ENCODE peak calls at places on chromosomes 4 and X, in six cellular contexts. R, E, N, A, T and H are unnamed samples.

GRCh38 chr4:58587856-58588255 is 1477.7 kb upstream of the IGFBP7 start:
- DNase-seq in A (no peak), E (no peak), R (no peak), N (no peak), T (no peak), H (no peak)

GRCh38 chrX:24133280-24133679 is 16.2 kb upstream of the ZFX start:
- DNase-seq in A (no peak), T (no peak), E (no peak), N (no peak), R (no peak), H (no peak)

GRCh38 chr4:127182687-127183086 is 450.1 kb upstream of the INTU start:
- DNase-seq in R (peak; percentile 26), E (no peak), A (peak; percentile 44), N (peak; percentile 52), T (no peak), H (no peak)

GRCh38 chrX:42797646-42798045 is 19.7 kb upstream of the PPP1R2C start:
- DNase-seq in E (no peak), A (peak; percentile 65), R (no peak), T (no peak), N (no peak), H (no peak)

GRCh38 chr4:40608628-40609027 is 21.0 kb downstream of the RBM47 start:
- DNase-seq in E (no peak), T (no peak), N (peak; percentile 44), R (no peak), A (peak; percentile 96), H (no peak)

GRCh38 chr4:53595204-53595603 is 3.9 kb upstream of the LNX1 start:
- DNase-seq in A (no peak), N (no peak), R (no peak), T (no peak), E (no peak), H (no peak)

GRCh38 chrX:98380106-98380505 is 1496.4 kb downstream of the RPA4 start:
- DNase-seq in E (no peak), T (no peak), R (no peak), N (no peak), A (no peak), H (no peak)

GRCh38 chr4:6907658-6908191 is 1.9 kb upstream of the TBC1D14 start:
- DNase-seq in A (no peak), N (no peak), R (peak; percentile 43), E (no peak), T (no peak), H (no peak)

GRCh38 chrX:75365243-75365975 is 91.5 kb downstream of the UPRT start:
- DNase-seq in E (no peak), R (no peak), A (no peak), N (no peak), T (no peak), H (no peak)

GRCh38 chr4:3709061-3709845 is 56.9 kb upstream of the ADRA2C start:
- DNase-seq in N (no peak), T (no peak), R (no peak), A (no peak), E (no peak), H (no peak)

GRCh38 chrX:35439692-35440091 is 358.4 kb upstream of the MAGEB16 start:
- DNase-seq in A (no peak), R (no peak), N (no peak), E (no peak), T (no peak), H (no peak)

GRCh38 chr4:170723171-170723570 is 633.4 kb upstream of the AADAT start:
- DNase-seq in N (no peak), A (no peak), R (peak; percentile 8), T (no peak), E (no peak), H (no peak)

GRCh38 chr4:115950806-115951205 is 837.4 kb upstream of the NDST4 start:
- DNase-seq in T (no peak), A (no peak), N (no peak), E (no peak), R (no peak), H (no peak)

GRCh38 chrX:47643926-47644325 is 6.4 kb downstream of the ELK1 start:
- DNase-seq in R (peak; percentile 72), E (no peak), T (no peak), N (peak; percentile 47), A (peak; percentile 24), H (no peak)

GRCh38 chr4:4413373-4413725 is 26.4 kb downstream of the NSG1 start:
- DNase-seq in N (no peak), E (no peak), T (no peak), A (no peak), R (no peak), H (no peak)

GRCh38 chr4:40596522-40596921 is 33.1 kb downstream of the RBM47 start:
- DNase-seq in E (no peak), N (no peak), R (no peak), A (peak; percentile 7), T (no peak), H (no peak)

GRCh38 chr4:99024481-99025275 is 29.2 kb downstream of the METAP1 start:
- DNase-seq in E (no peak), N (no peak), A (no peak), R (no peak), T (no peak), H (no peak)

GRCh38 chrX:82648062-82648461 is 860.0 kb upstream of the POU3F4 start:
- DNase-seq in N (no peak), E (no peak), T (no peak), A (no peak), R (peak; percentile 50), H (no peak)

GRCh38 chr4:183773790-183774189 is 114.7 kb downstream of the TRAPPC11 start:
- DNase-seq in R (no peak), A (no peak), T (no peak), N (no peak), E (no peak), H (no peak)

GRCh38 chr4:11514780-11515432 is 86.2 kb upstream of the HS3ST1 start:
- DNase-seq in T (no peak), E (no peak), R (no peak), N (no peak), A (no peak), H (no peak)

GRCh38 chr4:153143527-153144348 is 60.5 kb upstream of the TRIM2 start:
- DNase-seq in N (peak; percentile 65), R (peak; percentile 55), T (no peak), A (peak; percentile 56), E (no peak), H (no peak)

GRCh38 chrX:120001787-120002186 is 58.2 kb upstream of the NKAP start:
- DNase-seq in R (no peak), T (no peak), E (no peak), N (no peak), A (no peak), H (no peak)

GRCh38 chr4:139247241-139247640 is 32.8 kb downstream of the MGARP start:
- DNase-seq in A (peak; percentile 62), R (peak; percentile 46), E (no peak), N (peak; percentile 39), T (no peak), H (no peak)

GRCh38 chr4:40978548-40978947 is 228.8 kb downstream of the NSUN7 start:
- DNase-seq in R (peak; percentile 46), E (no peak), T (no peak), N (peak; percentile 68), A (no peak), H (no peak)

GRCh38 chr4:183469327-183469726 is 24.9 kb downstream of the CDKN2AIP start:
- DNase-seq in R (no peak), A (no peak), E (no peak), T (no peak), N (no peak), H (no peak)

GRCh38 chrX:23990455-23990854 is 36.5 kb downstream of the KLHL15 start:
- DNase-seq in R (no peak), E (no peak), A (no peak), T (no peak), N (no peak), H (no peak)

GRCh38 chr4:55609393-55609821 is 17.4 kb upstream of the PDCL2 start:
- DNase-seq in E (no peak), T (no peak), R (peak; percentile 3), N (peak; percentile 2), A (peak; percentile 73), H (no peak)

GRCh38 chr4:65918217-65918616 is 247.9 kb upstream of the EPHA5 start:
- DNase-seq in T (no peak), R (no peak), A (no peak), N (no peak), E (no peak), H (no peak)

GRCh38 chr4:169621754-169622481 is 1.5 kb downstream of the CLCN3 start:
- DNase-seq in A (peak; percentile 67), T (peak; percentile 13), R (peak; percentile 84), N (peak; percentile 90), E (no peak), H (no peak)

GRCh38 chrX:29870608-29871007 is 344.8 kb upstream of the MAGEB2 start:
- DNase-seq in N (no peak), A (no peak), E (no peak), R (no peak), T (no peak), H (no peak)

DNA sequence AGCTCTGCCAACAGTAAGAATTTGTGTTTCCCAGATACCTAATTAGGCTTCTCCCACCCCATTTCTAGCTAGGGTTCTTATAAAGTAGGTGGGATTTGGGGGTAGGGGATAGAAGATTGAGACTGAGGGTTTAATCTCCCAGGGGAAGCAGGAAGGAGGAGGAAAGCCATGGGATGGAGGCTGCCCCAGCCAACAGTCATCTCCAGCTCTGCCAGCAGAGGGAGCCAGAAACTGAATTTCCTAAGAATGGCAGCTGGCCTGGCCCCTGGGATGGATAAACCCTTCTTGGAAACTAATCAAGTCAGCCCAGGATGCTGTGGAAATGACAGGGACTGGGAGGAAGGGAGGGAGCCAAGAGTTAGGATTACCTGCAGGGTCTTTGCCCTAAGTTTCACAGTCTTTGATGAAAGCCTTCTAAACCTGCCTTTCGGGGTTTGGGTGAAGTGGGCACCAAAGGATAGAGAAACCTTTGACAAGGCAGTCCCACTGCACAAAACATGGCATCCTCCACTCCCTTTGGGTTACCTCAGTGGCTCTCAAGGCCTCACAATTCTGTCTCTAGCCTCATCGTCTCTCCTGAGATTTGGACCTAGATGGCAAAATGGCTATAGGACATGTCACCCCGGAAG is 6.7 kb upstream of the ERCC6L start:
- DNase-seq in R (peak; percentile 69), T (no peak), A (peak; percentile 46), E (no peak), N (peak; percentile 61), H (peak; percentile 15)
- TF ChIP-seq CTCF in R (peak; percentile 80), T (peak; percentile 69), A (peak; percentile 72), E (peak; percentile 49), N (peak; percentile 85), H (peak; percentile 59)

GRCh38 chr4:108060164-108060563 is 70.5 kb downstream of the HADH start:
- DNase-seq in T (no peak), N (peak; percentile 46), A (peak; percentile 47), R (peak; percentile 78), E (no peak), H (no peak)
- TF ChIP-seq CTCF in T (peak; percentile 12), N (peak; percentile 50), A (peak; percentile 44), R (peak; percentile 63), E (no peak), H (peak; percentile 47)

GRCh38 chrX:139647597-139647996 is 60.4 kb downstream of the MCF2 start:
- DNase-seq in T (no peak), N (no peak), R (no peak), A (no peak), E (no peak), H (no peak)
- TF ChIP-seq CTCF in T (no peak), N (no peak), R (no peak), A (no peak), E (no peak), H (no peak)

DNA sequence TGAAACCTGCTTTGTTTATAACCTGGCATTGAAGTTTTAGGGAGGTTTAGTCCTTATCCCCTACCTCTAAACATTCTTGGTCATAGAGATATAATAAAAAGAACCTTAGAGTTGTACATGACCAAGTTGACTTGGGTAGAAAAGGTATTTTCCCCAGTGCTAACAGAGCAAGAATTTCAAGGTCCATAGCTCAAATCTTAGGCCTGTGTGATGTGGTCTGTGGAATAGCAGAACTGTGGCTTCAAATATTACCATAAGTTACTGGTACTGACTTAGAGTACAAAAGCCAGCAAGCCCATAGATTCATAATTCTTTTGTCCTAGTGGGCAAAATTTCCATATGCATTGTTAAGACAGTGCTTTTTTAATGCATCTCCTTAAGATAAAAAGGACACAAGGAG is 91.2 kb downstream of the GPRIN3 start:
- DNase-seq in N (no peak), E (no peak), R (no peak), T (no peak), A (no peak), H (no peak)
- TF ChIP-seq CTCF in N (no peak), E (no peak), R (no peak), T (no peak), A (no peak), H (no peak)